ENCODE peak calls at places on chromosomes 13 and 19, in five cellular contexts. W, X, Y, V and R are unnamed samples.

GRCh38 chr13:66914155-66914554 is 316.0 kb downstream of the PCDH9 start:
- DNase-seq in W (no peak), X (no peak), Y (no peak), V (no peak), R (no peak)

GRCh38 chr19:11197291-11198174 is at the start of gene KANK2:
- DNase-seq in W (peak), X (peak), Y (no peak), V (peak), R (peak)

GRCh38 chr13:20461481-20461859 is 64.2 kb downstream of the CRYL1 start:
- DNase-seq in W (no peak), X (no peak), Y (no peak), V (no peak), R (no peak)

GRCh38 chr13:93744886-93745285 is 518.3 kb downstream of the GPC6 start:
- DNase-seq in W (no peak), X (no peak), Y (no peak), V (no peak), R (no peak)

GRCh38 chr13:42114278-42114677 is 65.8 kb downstream of the DGKH start:
- DNase-seq in W (no peak), X (peak), Y (no peak), V (no peak), R (no peak)

GRCh38 chr19:40831502-40832430 is 18.5 kb downstream of the CYP2A6 start:
- DNase-seq in W (peak), X (no peak), Y (no peak), V (no peak), R (peak)

GRCh38 chr13:38697197-38697596 is 10.3 kb downstream of the FREM2 start:
- DNase-seq in W (no peak), X (no peak), Y (no peak), V (no peak), R (no peak)

GRCh38 chr19:33292595-33293254 is 9.6 kb downstream of the CEBPA start:
- DNase-seq in W (no peak), X (no peak), Y (no peak), V (no peak), R (peak)

GRCh38 chr13:57582032-57582431 is 49.5 kb upstream of the PCDH17 start:
- DNase-seq in W (peak), X (no peak), Y (no peak), V (no peak), R (no peak)

GRCh38 chr13:48508001-48508400 is 24.9 kb downstream of the RCBTB2 start:
- DNase-seq in W (no peak), X (no peak), Y (no peak), V (no peak), R (no peak)

GRCh38 chr13:28250542-28250941 is 112.2 kb downstream of the PAN3 start:
- DNase-seq in W (no peak), X (no peak), Y (no peak), V (no peak), R (no peak)

GRCh38 chr13:92572190-92572589 is 654.4 kb upstream of the GPC6 start:
- DNase-seq in W (no peak), X (no peak), Y (no peak), V (no peak), R (no peak)

GRCh38 chr19:33409035-33409434 is 35.5 kb downstream of the CEBPG start:
- DNase-seq in W (no peak), X (peak), Y (no peak), V (no peak), R (no peak)

GRCh38 chr13:29543230-29544215 is 52.0 kb downstream of the SLC7A1 start:
- DNase-seq in W (peak), X (no peak), Y (no peak), V (no peak), R (no peak)

GRCh38 chr13:27918041-27918917 is 1.5 kb upstream of the PDX1 start:
- DNase-seq in W (no peak), X (no peak), Y (no peak), V (no peak), R (no peak)

GRCh38 chr19:49339364-49340068 is 4.3 kb downstream of the CD37 start:
- DNase-seq in W (no peak), X (peak), Y (no peak), V (no peak), R (no peak)

GRCh38 chr19:34231439-34231838 is 22.9 kb upstream of the GARRE1 start:
- DNase-seq in W (no peak), X (no peak), Y (no peak), V (no peak), R (no peak)

GRCh38 chr13:23960566-23961156 is 63.4 kb upstream of the C1QTNF9B start:
- DNase-seq in W (peak), X (no peak), Y (no peak), V (peak), R (no peak)

GRCh38 chr13:59477011-59477410 is 686.7 kb downstream of the DIAPH3 start:
- DNase-seq in W (peak), X (no peak), Y (no peak), V (peak), R (peak)

GRCh38 chr13:30396434-30397075 is 25.7 kb upstream of the UBE2L5 start:
- DNase-seq in W (no peak), X (no peak), Y (no peak), V (no peak), R (no peak)

GRCh38 chr19:497861-498590 is 1.7 kb downstream of the MADCAM1 start:
- DNase-seq in W (no peak), X (peak), Y (no peak), V (no peak), R (peak)

GRCh38 chr13:33953203-33953602 is 135.3 kb downstream of the RFC3 start:
- DNase-seq in W (no peak), X (no peak), Y (no peak), V (no peak), R (no peak)

GRCh38 chr19:49936549-49936948 is 7.2 kb upstream of the NUP62 start:
- DNase-seq in W (no peak), X (no peak), Y (no peak), V (no peak), R (no peak)

GRCh38 chr19:36441339-36441738 is 22.9 kb upstream of the ZFP82 start:
- DNase-seq in W (no peak), X (no peak), Y (no peak), V (no peak), R (no peak)

GRCh38 chr19:1054102-1055027 is 12.6 kb upstream of the ARHGAP45 start:
- DNase-seq in W (no peak), X (no peak), Y (no peak), V (no peak), R (no peak)

GRCh38 chr19:42528354-42529247 is at the start of gene CEACAM1:
- DNase-seq in W (peak), X (no peak), Y (no peak), V (no peak), R (no peak)

GRCh38 chr19:39196860-39197562 is at the start of gene NCCRP1:
- DNase-seq in W (no peak), X (peak), Y (no peak), V (no peak), R (no peak)

GRCh38 chr19:2546128-2547032 is 70.5 kb downstream of the GADD45B start:
- DNase-seq in W (peak), X (no peak), Y (peak), V (no peak), R (no peak)

GRCh38 chr19:1942934-1943555 is 2.1 kb downstream of the CSNK1G2 start:
- DNase-seq in W (no peak), X (no peak), Y (no peak), V (no peak), R (no peak)

DNA sequence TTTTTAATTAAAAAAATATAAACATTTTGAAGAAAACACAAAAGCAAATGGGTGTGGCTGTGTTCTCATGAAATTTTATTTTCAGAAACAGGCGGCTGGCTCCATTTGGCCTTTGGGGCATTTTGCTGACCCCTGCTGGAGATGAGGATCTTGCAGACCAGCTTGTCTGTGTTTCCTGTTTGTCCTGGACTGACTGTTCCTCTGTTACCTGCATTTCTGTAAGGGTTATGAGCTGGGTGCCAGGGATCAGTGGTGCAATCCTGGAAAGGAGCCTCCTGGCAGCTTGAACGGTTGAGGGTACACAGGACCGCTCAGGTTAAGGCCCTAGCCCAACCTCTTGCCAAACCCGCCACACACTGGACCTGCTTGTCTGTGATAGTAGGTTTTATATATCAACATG is 49.9 kb downstream of the ZNF787 start:
- DNase-seq in W (peak), X (peak), Y (no peak), V (peak), R (no peak)
- TF ChIP-seq REST in W (no peak), X (no peak), Y (no peak), V (no peak), R (no peak)

DNA sequence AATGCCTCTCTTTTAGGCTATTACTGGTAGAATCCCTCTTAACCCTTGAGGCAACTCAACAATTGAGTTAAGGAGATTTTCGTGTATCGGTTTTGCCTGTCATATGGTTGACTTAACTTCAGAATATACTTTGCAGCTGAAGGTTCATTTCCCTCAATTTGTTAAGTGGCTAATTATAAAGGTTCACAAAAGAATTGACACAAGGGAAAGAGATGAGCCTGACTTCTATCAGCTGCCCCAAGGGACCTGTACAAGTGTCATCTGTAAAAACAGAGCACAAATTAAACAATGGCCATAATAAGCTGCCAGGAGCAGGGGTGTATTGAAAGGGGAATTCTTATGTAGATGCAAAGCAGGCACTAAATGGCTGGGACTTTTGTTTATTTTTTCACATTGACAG is 334.8 kb upstream of the OBI1 start:
- DNase-seq in W (no peak), X (no peak), Y (no peak), V (no peak), R (no peak)
- TF ChIP-seq REST in W (no peak), X (no peak), Y (no peak), V (no peak), R (no peak)

GRCh38 chr13:32206097-32206740 is 108.9 kb downstream of the ZAR1L start:
- DNase-seq in W (no peak), X (no peak), Y (no peak), V (no peak), R (no peak)
- TF ChIP-seq REST in W (no peak), X (no peak), Y (no peak), V (no peak), R (no peak)

GRCh38 chr19:29329460-29330134 is 116.6 kb upstream of the UQCRFS1 start:
- DNase-seq in W (peak), X (no peak), Y (no peak), V (no peak), R (peak)
- TF ChIP-seq REST in W (peak), X (peak), Y (peak), V (peak), R (peak)

GRCh38 chr13:60759499-60759898 is 362.5 kb downstream of the TDRD3 start:
- DNase-seq in W (peak), X (peak), Y (no peak), V (no peak), R (no peak)
- TF ChIP-seq REST in W (no peak), X (no peak), Y (no peak), V (no peak), R (no peak)

GRCh38 chr13:31950121-31950810 is 81.3 kb upstream of the FRY start:
- DNase-seq in W (no peak), X (no peak), Y (peak), V (no peak), R (no peak)

GRCh38 chr13:31947506-31947905 is 84.1 kb upstream of the FRY start:
- DNase-seq in W (no peak), X (no peak), Y (no peak), V (no peak), R (no peak)

GRCh38 chr13:31947105-31947504 is 84.5 kb upstream of the FRY start:
- DNase-seq in W (no peak), X (no peak), Y (no peak), V (no peak), R (no peak)

GRCh38 chr13:31952641-31953380 is 78.8 kb upstream of the FRY start:
- DNase-seq in W (no peak), X (no peak), Y (no peak), V (no peak), R (no peak)

DNA sequence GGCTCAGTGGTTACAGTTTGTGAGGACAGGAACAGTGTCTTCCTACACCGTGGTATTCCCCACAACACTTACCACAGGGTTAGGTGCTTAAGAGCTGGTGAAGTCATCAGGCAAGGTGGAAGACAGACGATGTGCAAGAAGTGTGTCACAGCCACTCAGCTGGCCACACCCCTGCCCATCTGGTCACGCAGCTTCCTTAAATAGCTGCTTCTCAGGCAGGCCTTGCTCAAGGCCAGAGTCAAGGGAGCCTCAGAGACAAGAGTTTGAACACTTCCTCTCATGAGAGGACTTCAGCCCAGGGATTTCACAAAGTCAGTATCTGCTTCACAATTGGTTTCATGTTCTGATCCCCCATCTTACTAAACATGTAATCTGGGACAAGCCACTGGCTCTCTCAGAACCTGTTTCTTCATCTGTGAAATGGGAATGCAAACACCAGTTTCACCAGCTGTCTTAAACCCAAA is 80.3 kb upstream of the FRY start:
- DNase-seq in W (no peak), X (no peak), Y (peak), V (no peak), R (no peak)
- TF ChIP-seq REST in W (no peak), X (no peak), Y (no peak), V (no peak), R (no peak)

DNA sequence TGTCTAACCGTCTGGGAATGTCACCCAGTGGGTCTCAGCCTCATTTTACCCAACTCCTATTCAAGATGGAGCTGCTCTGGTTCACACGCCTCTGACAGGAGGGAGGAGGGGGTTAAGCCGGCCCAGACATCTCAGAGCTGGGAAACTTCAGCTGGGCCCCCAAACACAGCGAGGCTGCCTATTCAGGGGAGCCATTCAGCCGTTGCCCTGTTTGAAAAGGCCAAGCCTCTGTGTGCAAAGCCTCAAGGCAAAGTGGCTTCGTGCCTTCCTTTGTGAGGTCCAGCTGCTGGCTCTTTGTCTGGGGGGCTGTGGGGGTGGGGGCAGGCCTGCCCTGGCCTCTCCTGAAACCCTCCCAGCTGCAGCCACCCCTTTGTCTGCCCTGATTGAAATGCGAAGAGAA is 147.4 kb downstream of the PTPRS start:
- DNase-seq in W (no peak), X (no peak), Y (no peak), V (no peak), R (no peak)
- TF ChIP-seq REST in W (no peak), X (no peak), Y (no peak), V (no peak), R (no peak)

GRCh38 chr13:99856021-99856420 is 115.5 kb downstream of the ZIC5 start:
- DNase-seq in W (no peak), X (no peak), Y (no peak), V (no peak), R (no peak)

GRCh38 chr13:99857738-99858137 is 113.8 kb downstream of the ZIC5 start:
- DNase-seq in W (no peak), X (no peak), Y (no peak), V (no peak), R (no peak)

GRCh38 chr13:99860736-99861135 is 110.8 kb downstream of the ZIC5 start:
- DNase-seq in W (no peak), X (no peak), Y (no peak), V (no peak), R (no peak)

GRCh38 chr13:99862243-99862642 is 109.3 kb downstream of the ZIC5 start:
- DNase-seq in W (no peak), X (no peak), Y (no peak), V (no peak), R (no peak)

DNA sequence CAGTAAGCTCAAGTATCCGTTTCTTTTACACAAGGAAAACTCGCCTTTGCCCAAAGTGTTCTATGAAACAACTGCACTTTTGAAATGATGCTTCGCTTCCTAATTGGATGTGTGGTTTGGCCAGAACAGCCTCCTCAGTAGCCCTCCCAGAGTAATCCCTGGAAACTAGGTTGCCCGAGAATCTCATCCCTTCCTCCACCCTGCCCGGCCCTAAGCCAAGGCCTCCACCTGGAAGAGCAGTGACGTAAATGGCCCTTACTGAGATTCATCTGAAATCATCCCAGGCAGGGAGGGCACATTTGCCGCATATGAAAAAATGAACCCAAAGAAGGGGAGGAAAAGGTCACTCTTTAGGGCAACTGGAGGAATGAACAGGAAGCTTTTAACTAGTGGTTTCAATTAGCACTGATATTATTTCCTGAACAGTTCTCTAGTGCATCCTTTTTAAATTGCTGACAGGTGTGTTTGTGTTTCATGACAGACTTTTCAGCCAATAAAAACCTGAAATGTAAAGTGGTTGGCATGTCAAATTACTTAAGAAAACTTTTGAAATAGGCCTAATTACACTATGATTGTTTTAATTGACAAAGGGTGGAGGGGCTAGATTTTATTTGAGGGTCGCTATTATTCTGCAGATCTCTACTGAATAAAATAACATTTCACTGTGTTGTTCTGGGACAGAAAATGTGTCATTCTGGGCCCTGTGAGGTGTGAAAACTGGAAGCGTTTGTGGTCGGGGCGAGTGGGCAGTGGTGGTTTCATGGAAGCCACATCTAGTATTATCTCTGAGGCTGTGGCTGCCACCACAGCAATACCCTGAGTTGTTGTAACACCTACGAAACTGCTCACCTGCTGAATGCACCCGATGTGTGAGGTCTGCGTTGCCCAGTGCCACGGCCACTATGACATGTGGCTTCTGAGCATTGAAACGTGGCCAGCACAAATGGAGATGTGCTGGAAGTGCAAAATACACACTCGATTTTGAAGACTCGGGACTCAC is 112.1 kb downstream of the ZIC5 start:
- DNase-seq in W (no peak), X (no peak), Y (no peak), V (no peak), R (no peak)
- TF ChIP-seq REST in W (no peak), X (no peak), Y (no peak), V (no peak), R (no peak)

GRCh38 chr13:26599403-26599802 is 41.9 kb downstream of the WASF3 start:
- DNase-seq in W (no peak), X (peak), Y (no peak), V (no peak), R (no peak)

GRCh38 chr13:26599885-26600284 is 42.4 kb downstream of the WASF3 start:
- DNase-seq in W (no peak), X (no peak), Y (no peak), V (no peak), R (no peak)

GRCh38 chr13:26601669-26602068 is 44.2 kb downstream of the WASF3 start:
- DNase-seq in W (no peak), X (peak), Y (peak), V (no peak), R (no peak)

GRCh38 chr13:26602783-26603182 is 45.3 kb downstream of the WASF3 start:
- DNase-seq in W (no peak), X (no peak), Y (no peak), V (no peak), R (no peak)

DNA sequence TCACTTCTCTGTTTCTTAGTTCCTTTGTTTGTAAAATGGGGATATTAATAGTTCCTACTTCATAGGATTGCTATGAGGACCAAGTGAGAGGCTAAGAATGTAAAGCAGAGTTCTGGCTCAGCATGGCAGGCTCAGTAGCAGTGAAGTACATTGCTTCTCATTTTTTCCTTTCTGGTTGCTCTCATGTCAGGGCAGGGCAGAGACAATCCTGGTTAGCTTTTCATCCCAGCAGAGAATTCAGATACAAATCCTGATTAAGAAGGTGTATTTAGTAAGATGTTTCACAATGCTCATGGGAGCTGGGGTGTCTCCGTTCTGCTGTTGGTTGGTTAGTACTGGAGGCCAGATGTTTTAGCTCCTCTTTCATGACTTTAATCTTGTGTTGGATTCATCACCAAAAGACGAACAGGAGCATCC is 42.9 kb downstream of the WASF3 start:
- DNase-seq in W (no peak), X (no peak), Y (no peak), V (no peak), R (no peak)
- TF ChIP-seq REST in W (no peak), X (no peak), Y (no peak), V (no peak), R (no peak)

GRCh38 chr13:51619614-51620013 is 35.4 kb downstream of the WDFY2 start:
- DNase-seq in W (no peak), X (no peak), Y (no peak), V (no peak), R (no peak)
- TF ChIP-seq REST in W (no peak), X (no peak), Y (no peak), V (no peak), R (no peak)